ENCODE peak calls at places on chromosomes 11 and 22, in nine cellular contexts. O is mammary epithelial cell; U is sigmoid colon; D is GM23248; G is CD8-positive, alpha-beta T cell; X is effector memory CD4-positive, alpha-beta T cell; J is suprapubic skin; L is thoracic aorta; H is OCI-LY7. C is an unnamed sample.

GRCh38 chr11:121429556-121429955 is 22.6 kb upstream of the SORL1 start:
- DNase-seq in O (no peak), U (no peak), D (no peak), G (no peak), X (no peak), J (no peak), L (no peak), H (peak; percentile 63), C (no peak)

GRCh38 chr11:2561283-2562180 is 116.7 kb downstream of the KCNQ1 start:
- DNase-seq in O (no peak), U (peak; percentile 50), D (no peak), G (no peak), X (no peak), J (no peak), L (no peak), H (no peak), C (no peak)

GRCh38 chr11:62370743-62371440 is 33.6 kb downstream of the ASRGL1 start:
- DNase-seq in O (no peak), U (no peak), D (no peak), G (peak; percentile 41), X (peak; percentile 31), J (no peak), L (no peak), H (no peak), C (peak; percentile 14)

GRCh38 chr11:14725150-14725549 is 81.5 kb downstream of the PDE3B start:
- DNase-seq in O (no peak), U (no peak), D (no peak), G (no peak), X (no peak), J (no peak), L (no peak), H (no peak), C (no peak)

GRCh38 chr11:126267650-126268049 is 1.0 kb downstream of the SRPRA start:
- DNase-seq in O (no peak), U (no peak), D (no peak), G (no peak), X (no peak), J (no peak), L (no peak), H (no peak), C (no peak)

GRCh38 chr11:114171257-114172054 is 111.9 kb downstream of the ZBTB16 start:
- DNase-seq in O (no peak), U (peak; percentile 93), D (no peak), G (no peak), X (no peak), J (no peak), L (peak; percentile 84), H (no peak), C (no peak)

GRCh38 chr11:32613500-32614151 is 30.0 kb downstream of the EIF3M start:
- DNase-seq in O (no peak), U (no peak), D (no peak), G (no peak), X (no peak), J (no peak), L (no peak), H (no peak), C (no peak)

GRCh38 chr11:13955971-13956421 is 6.5 kb upstream of the SPON1 start:
- DNase-seq in O (no peak), U (peak; percentile 83), D (peak; percentile 74), G (peak; percentile 61), X (peak; percentile 45), J (no peak), L (no peak), H (peak; percentile 80), C (peak; percentile 39)

GRCh38 chr11:121534131-121535093 is 81.6 kb upstream of the SORL1-AS1 start:
- DNase-seq in O (peak; percentile 6), U (no peak), D (peak; percentile 75), G (no peak), X (no peak), J (no peak), L (no peak), H (peak; percentile 68), C (no peak)

GRCh38 chr11:13962562-13963168 is at the start of gene SPON1:
- DNase-seq in O (peak; percentile 27), U (peak; percentile 75), D (peak; percentile 53), G (peak; percentile 51), X (no peak), J (no peak), L (no peak), H (no peak), C (peak; percentile 44)

DNA sequence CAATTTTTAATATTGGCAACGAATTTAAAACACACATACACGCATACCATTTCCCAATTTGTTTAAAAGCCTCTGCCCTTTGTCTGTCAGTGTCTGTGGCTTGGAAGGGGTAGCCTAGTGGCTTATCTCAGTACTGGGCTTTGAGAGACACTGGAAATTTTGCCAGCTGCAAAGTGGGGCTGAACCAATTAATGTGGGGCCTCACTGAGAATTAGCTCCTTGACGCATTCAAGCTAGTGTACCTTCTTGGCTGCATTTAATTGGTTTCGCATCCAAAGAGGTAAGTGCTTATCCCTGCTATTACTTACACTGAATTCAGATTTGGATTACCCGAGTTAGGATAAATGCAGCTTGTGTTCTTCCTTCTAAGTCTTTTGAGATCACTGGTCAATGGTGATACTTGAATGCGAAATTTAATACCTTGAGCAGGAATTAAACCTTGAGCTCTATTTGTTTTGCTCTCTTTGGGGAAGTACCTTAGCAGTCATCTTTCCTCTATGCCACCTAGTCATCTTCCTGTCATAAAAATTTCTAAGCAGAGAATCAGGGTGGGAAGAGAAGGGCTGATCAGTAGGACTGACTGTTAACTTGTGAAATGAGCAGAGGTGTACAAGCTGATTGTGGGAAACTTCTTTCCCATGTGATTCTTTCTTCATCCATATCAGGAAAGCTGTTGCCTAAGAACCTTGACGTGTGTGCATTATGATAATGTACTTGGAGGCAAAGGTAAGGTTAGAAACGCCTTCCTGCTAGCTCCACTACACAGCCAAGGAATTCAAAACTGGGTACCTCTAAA is 187.7 kb upstream of the E2F8 start:
- DNase-seq in O (peak; percentile 71), U (no peak), D (no peak), G (no peak), X (no peak), J (no peak), L (no peak), H (no peak), C (no peak)
- H3K27ac ChIP-seq in O (no peak overlapping the region), U (no peak overlapping the region), D (no peak overlapping the region), G (no peak overlapping the region), X (no peak overlapping the region), J (no peak overlapping the region), L (no peak overlapping the region), H (no peak overlapping the region), C (no peak overlapping the region)

GRCh38 chr11:134170909-134171281 is 52.9 kb downstream of the NCAPD3 start:
- DNase-seq in O (no peak), U (no peak), D (peak; percentile 59), G (no peak), X (no peak), J (no peak), L (no peak), H (no peak), C (no peak)
- H3K4me1 ChIP-seq in O (no peaks in the 10 kb centered on the region), U (no peaks in the 10 kb centered on the region), D (peaks cover 11% of the 10 kb centered on the region), G (no peaks in the 10 kb centered on the region), X (no peaks in the 10 kb centered on the region), J (no peaks in the 10 kb centered on the region), L (no peaks in the 10 kb centered on the region), H (no peaks in the 10 kb centered on the region), C (no peaks in the 10 kb centered on the region)

GRCh38 chr11:17894929-17895658 is 117.8 kb downstream of the SERGEF start:
- DNase-seq in O (no peak), U (no peak), D (no peak), G (no peak), X (no peak), J (no peak), L (no peak), H (no peak), C (no peak)
- H3K27ac ChIP-seq in O (no peak overlapping the region), U (no peak overlapping the region), D (no peak overlapping the region), G (no peak overlapping the region), X (no peak overlapping the region), J (no peak overlapping the region), L (no peak overlapping the region), H (no peak overlapping the region), C (no peak overlapping the region)

GRCh38 chr22:46667245-46667623 is 47.0 kb downstream of the GRAMD4 start:
- DNase-seq in O (no peak), U (no peak), D (no peak), G (no peak), X (no peak), J (no peak), L (no peak), H (no peak), C (no peak)

GRCh38 chr22:46665151-46665695 is 45.0 kb downstream of the GRAMD4 start:
- DNase-seq in O (no peak), U (no peak), D (no peak), G (no peak), X (no peak), J (no peak), L (no peak), H (no peak), C (no peak)

GRCh38 chr22:46664301-46664855 is 44.2 kb downstream of the GRAMD4 start:
- DNase-seq in O (no peak), U (no peak), D (no peak), G (no peak), X (no peak), J (no peak), L (no peak), H (no peak), C (no peak)

GRCh38 chr22:46666577-46667244 is 46.5 kb downstream of the GRAMD4 start:
- DNase-seq in O (no peak), U (no peak), D (no peak), G (no peak), X (no peak), J (no peak), L (no peak), H (no peak), C (no peak)

DNA sequence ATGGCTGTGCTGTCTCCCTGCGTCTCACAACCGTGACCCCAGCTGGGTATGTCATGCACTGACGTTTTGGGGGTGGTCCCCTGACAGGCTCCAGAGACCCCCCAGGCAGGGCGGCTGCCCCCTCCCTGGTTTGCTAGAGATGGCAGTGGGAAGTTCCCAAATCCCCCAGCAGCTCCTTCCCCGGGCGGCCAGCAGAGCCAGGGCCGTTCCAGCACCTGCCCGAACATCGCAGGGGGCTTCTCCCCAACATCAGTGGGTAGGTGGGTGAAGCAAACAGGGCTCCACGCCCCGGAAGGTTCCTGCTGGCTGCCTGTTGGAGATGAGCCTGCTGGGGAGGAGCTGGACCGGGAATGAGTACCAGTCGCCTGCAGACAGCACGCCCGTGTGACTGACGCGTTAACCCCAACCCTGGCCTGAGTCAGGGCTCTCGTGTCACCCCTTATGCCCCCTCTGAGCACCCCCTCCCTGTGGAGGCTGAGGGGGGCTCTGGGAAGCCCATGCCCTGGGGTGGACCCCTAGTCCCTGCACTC is 45.6 kb downstream of the GRAMD4 start:
- DNase-seq in O (no peak), U (no peak), D (no peak), G (no peak), X (no peak), J (no peak), L (no peak), H (no peak), C (no peak)
- H3K4me1 ChIP-seq in O (peaks cover 14% of the 10 kb centered on the region), U (no peaks in the 10 kb centered on the region), D (no peaks in the 10 kb centered on the region), G (no peaks in the 10 kb centered on the region), X (peaks cover 10% of the 10 kb centered on the region), J (peaks cover 15% of the 10 kb centered on the region), L (no peaks in the 10 kb centered on the region), H (no peaks in the 10 kb centered on the region), C (no peaks in the 10 kb centered on the region)

GRCh38 chr22:17368144-17368726 is 1.0 kb upstream of the CECR2 start:
- DNase-seq in O (no peak), U (peak; percentile 68), D (peak; percentile 7), G (no peak), X (no peak), J (no peak), L (no peak), H (no peak), C (no peak)
- H3K27ac ChIP-seq in O (no peak overlapping the region), U (peak overlapping the region; percentile 62), D (no peak overlapping the region), G (no peak overlapping the region), X (no peak overlapping the region), J (no peak overlapping the region), L (no peak overlapping the region), H (no peak overlapping the region), C (no peak overlapping the region)